ENCODE peak calls at places on chromosome 2, in nine cellular contexts. W, P, D, R, O, A, K, I and C are unnamed samples.

GRCh38 chr2:220226541-220226940 is 599.1 kb downstream of the SLC4A3 start:
- DNase-seq in W (no peak), P (no peak), D (no peak), R (no peak), O (no peak), A (no peak), K (no peak), I (no peak), C (no peak)

GRCh38 chr2:238878051-238878735 is 30.3 kb downstream of the TWIST2 start:
- DNase-seq in W (no peak), P (no peak), D (no peak), R (no peak), O (no peak), A (no peak), K (no peak), I (no peak), C (no peak)

GRCh38 chr2:217573565-217573964 is 429.2 kb downstream of the TNS1 start:
- DNase-seq in W (no peak), P (peak; percentile 10), D (no peak), R (peak; percentile 89), O (peak; percentile 41), A (no peak), K (no peak), I (no peak), C (no peak)

GRCh38 chr2:217996345-217996744 is 6.5 kb downstream of the TNS1 start:
- DNase-seq in W (no peak), P (no peak), D (no peak), R (peak; percentile 83), O (peak; percentile 64), A (peak; percentile 54), K (no peak), I (no peak), C (no peak)

GRCh38 chr2:124668161-124668560 is 643.1 kb downstream of the CNTNAP5 start:
- DNase-seq in W (no peak), P (no peak), D (no peak), R (peak; percentile 81), O (no peak), A (no peak), K (no peak), I (no peak), C (no peak)

GRCh38 chr2:240785424-240786335 is 34.3 kb downstream of the KIF1A start:
- DNase-seq in W (no peak), P (no peak), D (no peak), R (no peak), O (no peak), A (no peak), K (no peak), I (no peak), C (no peak)

GRCh38 chr2:230166557-230167170 is 53.1 kb downstream of the SP110 start:
- DNase-seq in W (no peak), P (no peak), D (no peak), R (no peak), O (no peak), A (no peak), K (no peak), I (no peak), C (no peak)

GRCh38 chr2:101754613-101755012 is 57.1 kb downstream of the MAP4K4 start:
- DNase-seq in W (no peak), P (no peak), D (no peak), R (peak; percentile 63), O (no peak), A (no peak), K (peak; percentile 35), I (no peak), C (no peak)

GRCh38 chr2:86776532-86776931 is 14.2 kb downstream of the CD8A start:
- DNase-seq in W (no peak), P (no peak), D (no peak), R (no peak), O (no peak), A (no peak), K (no peak), I (no peak), C (no peak)